ENCODE peak calls at places on chromosomes 11 and 22, in seven cellular contexts. X, G, Z, D, K, W and C are unnamed samples.

GRCh38 chr11:75563978-75564552 is 2.0 kb downstream of the SERPINH1 start:
- DNase-seq in X (peak; percentile 89), Z (peak; percentile 74), K (peak; percentile 91), W (no peak), D (no peak), G (no peak), C (no peak)

GRCh38 chr11:27328602-27329001 is 34.4 kb downstream of the CCDC34 start:
- DNase-seq in X (no peak), G (no peak), D (no peak), W (no peak), Z (no peak), K (peak; percentile 15), C (no peak)

GRCh38 chr11:42974510-42974909 is 337.3 kb upstream of the API5 start:
- DNase-seq in G (no peak), K (no peak), W (no peak), X (no peak), D (no peak), Z (no peak), C (no peak)

GRCh38 chr22:48104786-48105185 is 1342.3 kb downstream of the TBC1D22A start:
- DNase-seq in W (no peak), X (no peak), D (no peak), K (no peak), G (no peak), Z (no peak), C (no peak)

GRCh38 chr11:20289732-20290131 is 73.8 kb upstream of the HTATIP2 start:
- DNase-seq in K (no peak), Z (no peak), D (no peak), G (no peak), W (no peak), X (no peak), C (no peak)

GRCh38 chr11:45885921-45886721 is 670 bp downstream of the MAPK8IP1 start:
- DNase-seq in K (no peak), G (no peak), W (no peak), Z (no peak), X (no peak), D (no peak), C (no peak)

GRCh38 chr11:80993561-80993960 is 1552.7 kb upstream of the TENM4 start:
- DNase-seq in G (no peak), W (no peak), K (peak; percentile 18), X (peak; percentile 22), D (no peak), Z (no peak), C (no peak)

GRCh38 chr11:13169709-13170108 is 107.9 kb upstream of the BMAL1 start:
- DNase-seq in W (no peak), D (no peak), G (peak; percentile 82), K (peak; percentile 95), Z (peak; percentile 81), X (peak; percentile 91), C (peak; percentile 42)

GRCh38 chr11:96112192-96113099 is 188.5 kb upstream of the MTMR2 start:
- DNase-seq in X (peak; percentile 50), G (no peak), Z (no peak), W (no peak), D (no peak), K (no peak), C (no peak)

GRCh38 chr11:77071077-77071476 is 4.3 kb downstream of the CAPN5 start:
- DNase-seq in G (no peak), Z (no peak), X (no peak), D (no peak), W (no peak), K (no peak), C (no peak)

GRCh38 chr11:64729851-64730382 is 6.9 kb upstream of the NRXN2 start:
- DNase-seq in D (no peak), Z (no peak), W (no peak), K (no peak), G (peak; percentile 29), X (no peak), C (no peak)

GRCh38 chr11:45451766-45452440 is 165.8 kb upstream of the SYT13 start:
- DNase-seq in W (no peak), X (no peak), Z (no peak), K (peak; percentile 18), G (no peak), D (no peak), C (no peak)

GRCh38 chr11:23263466-23263865 is 403.2 kb upstream of the CCDC179 start:
- DNase-seq in X (no peak), W (no peak), G (no peak), Z (no peak), D (no peak), K (peak; percentile 34), C (no peak)

GRCh38 chr11:61966673-61967176 is 709 bp downstream of the FTH1 start:
- DNase-seq in X (peak; percentile 30), G (no peak), K (peak; percentile 43), Z (no peak), W (no peak), D (peak; percentile 47), C (no peak)

GRCh38 chr22:29702931-29703594 is 16.7 kb upstream of the CABP7 start:
- DNase-seq in X (no peak), D (no peak), Z (no peak), G (no peak), K (no peak), W (no peak), C (no peak)

GRCh38 chr11:31887180-31887579 is 76.1 kb upstream of the PAX6 start:
- DNase-seq in X (no peak), K (no peak), D (no peak), Z (no peak), G (no peak), W (no peak), C (no peak)

GRCh38 chr11:130070829-130071205 is 1.1 kb downstream of the APLP2 start:
- DNase-seq in K (peak; percentile 31), W (no peak), X (peak; percentile 43), D (no peak), G (no peak), Z (no peak), C (no peak)

GRCh38 chr11:85599083-85599482 is 28.1 kb downstream of the DLG2 start:
- DNase-seq in D (no peak), Z (no peak), X (no peak), W (no peak), G (no peak), K (no peak), C (no peak)

GRCh38 chr11:130599073-130599654 is 150.7 kb downstream of the ADAMTS15 start:
- DNase-seq in G (peak; percentile 11), X (peak; percentile 26), Z (no peak), D (no peak), W (no peak), K (no peak), C (no peak)

GRCh38 chr11:92728628-92729027 is 240.8 kb upstream of the MTNR1B start:
- DNase-seq in Z (no peak), X (no peak), W (no peak), D (no peak), K (no peak), G (no peak), C (no peak)

DNA sequence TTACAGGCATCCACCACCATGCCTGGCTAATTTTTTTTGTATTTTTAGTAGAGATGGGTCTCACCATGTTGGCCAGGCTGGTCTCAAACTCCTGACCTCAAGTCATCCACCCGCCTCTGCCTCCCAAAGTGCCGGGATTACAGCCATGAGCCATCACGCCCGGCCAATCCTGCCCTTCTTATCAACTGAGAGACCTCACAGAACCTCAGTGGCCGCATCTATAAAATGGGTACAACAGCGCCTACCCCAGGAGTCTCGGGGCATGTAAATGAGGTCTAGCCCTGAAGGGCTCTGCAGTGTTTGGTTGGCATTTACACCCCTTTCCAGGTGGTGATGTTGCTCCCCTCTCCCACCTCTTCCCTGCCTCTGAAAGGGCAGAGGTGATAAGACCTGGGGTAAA is 11.7 kb downstream of the SYNGR1 start:
- DNase-seq in Z (no peak), W (no peak), X (no peak), K (no peak), D (no peak), G (no peak), C (no peak)
- TF ChIP-seq CTCF in Z (no peak), W (no peak), X (no peak), K (no peak), D (no peak), G (no peak), C (no peak)

GRCh38 chr11:6615882-6616585 is 3.2 kb downstream of the TPP1 start:
- DNase-seq in X (peak; percentile 23), D (no peak), Z (no peak), G (peak; percentile 13), W (no peak), K (peak; percentile 57), C (no peak)

GRCh38 chr11:6616596-6617250 is 2.5 kb downstream of the TPP1 start:
- DNase-seq in Z (no peak), D (no peak), W (no peak), G (no peak), K (no peak), X (no peak), C (no peak)

GRCh38 chr11:6617315-6617781 is 1.9 kb downstream of the TPP1 start:
- DNase-seq in G (no peak), Z (no peak), D (no peak), W (peak; percentile 74), K (no peak), X (no peak), C (no peak)

GRCh38 chr11:6619021-6619745 is at the start of gene TPP1:
- DNase-seq in D (peak; percentile 92), K (peak; percentile 89), X (peak; percentile 94), G (peak; percentile 95), Z (peak; percentile 86), W (peak; percentile 92), C (peak; percentile 74)

GRCh38 chr11:6618117-6619020 is 853 bp downstream of the TPP1 start:
- DNase-seq in K (peak; percentile 83), Z (peak; percentile 59), W (peak; percentile 92), X (peak; percentile 72), G (peak; percentile 48), D (peak; percentile 75), C (no peak)
- TF ChIP-seq CTCF in K (no peak), Z (peak; percentile 19), W (no peak), X (no peak), G (no peak), D (no peak), C (no peak)

DNA sequence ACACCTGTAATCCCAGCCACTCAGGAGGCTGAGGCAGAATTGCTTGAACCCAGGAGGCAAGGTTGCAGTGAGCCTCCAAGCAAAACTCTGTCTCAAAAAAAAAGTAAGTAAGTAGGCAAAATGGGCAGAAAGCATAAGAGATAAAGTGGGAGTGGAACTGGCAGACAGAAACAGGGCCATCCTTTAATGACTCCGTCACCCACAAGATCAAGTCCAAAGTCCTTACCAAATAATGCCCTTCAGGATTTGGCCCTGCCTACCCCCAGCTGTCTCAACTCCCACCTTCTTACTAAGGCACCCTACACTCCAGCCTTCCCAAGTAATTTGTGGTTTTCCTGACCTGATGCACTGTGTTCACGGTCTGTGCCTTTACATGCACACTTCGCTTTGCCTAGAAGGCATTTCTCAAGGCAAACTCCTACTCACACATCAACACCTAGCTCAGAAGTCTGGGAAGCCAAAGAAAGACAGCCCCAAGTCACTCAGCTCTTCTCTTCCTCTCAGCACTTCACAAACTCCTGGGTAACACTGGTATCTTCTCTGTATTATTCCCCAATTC is 6.1 kb downstream of the MAPK1 start:
- DNase-seq in G (peak; percentile 72), W (no peak), D (no peak), X (no peak), K (peak; percentile 18), Z (no peak), C (no peak)
- TF ChIP-seq CTCF in G (no peak), W (no peak), D (no peak), X (no peak), K (no peak), Z (no peak), C (no peak)

DNA sequence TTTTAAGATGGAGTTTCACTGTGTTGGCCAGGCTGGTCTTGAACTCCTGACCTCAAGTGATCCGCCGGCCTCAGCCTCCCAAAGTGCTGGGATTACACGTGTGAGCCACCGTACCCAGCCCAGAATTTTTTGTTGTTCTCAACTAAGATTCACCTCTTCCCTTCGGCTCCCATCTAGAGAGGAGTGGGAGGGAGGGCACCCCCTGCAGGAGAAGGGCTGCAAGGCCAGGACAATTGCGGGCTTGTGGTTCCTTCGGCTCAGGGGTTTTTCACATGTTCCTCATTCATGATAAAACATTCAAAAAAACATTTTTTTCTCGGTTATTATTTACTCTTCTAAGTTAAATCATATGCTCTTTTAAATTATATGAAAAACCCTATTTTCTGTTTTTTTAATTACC is 201.1 kb upstream of the LRRC4C start:
- DNase-seq in X (no peak), D (no peak), K (no peak), W (no peak), Z (no peak), G (no peak), C (no peak)
- TF ChIP-seq CTCF in X (no peak), D (no peak), K (no peak), W (no peak), Z (no peak), G (no peak), C (peak; percentile 5)